ENCODE peak calls at places on chromosomes 7 and 10, in six cellular contexts. E is neural progenitor cell, C is SK-N-SH, B is endothelial cell of umbilical vein, I is mammary epithelial cell, F is HCT116. U is an unnamed sample.
A peak's percentile ranks its signal among the peaks of the same experiment; 100 is the strongest.

GRCh38 chr7:101488826-101489572 is 126.3 kb downstream of the COL26A1 start:
- DNase-seq in B (no peak), E (no peak), C (no peak), I (no peak), F (no peak), U (no peak)

GRCh38 chr7:44622342-44623151 is 16.1 kb downstream of the OGDH start:
- DNase-seq in I (no peak), C (no peak), E (no peak), F (no peak), B (no peak), U (no peak)

GRCh38 chr7:152881893-152882292 is 122.3 kb downstream of the ACTR3B start:
- DNase-seq in F (no peak), B (no peak), I (no peak), E (no peak), C (no peak), U (no peak)

GRCh38 chr10:67076175-67076574 is 150.3 kb downstream of the LRRTM3 start:
- DNase-seq in B (no peak), E (no peak), F (no peak), I (no peak), C (no peak), U (no peak)

GRCh38 chr10:22365644-22366565 is 20.6 kb downstream of the SPAG6 start:
- DNase-seq in E (no peak), B (no peak), I (no peak), C (no peak), F (no peak), U (no peak)

GRCh38 chr7:1979591-1980560 is 252.9 kb downstream of the MAD1L1 start:
- DNase-seq in F (no peak), I (no peak), B (no peak), E (no peak), C (no peak), U (peak; percentile 86)

GRCh38 chr10:88707429-88708110 is 1.5 kb downstream of the LIPK start:
- DNase-seq in E (no peak), C (no peak), F (peak; percentile 69), I (peak; percentile 92), B (peak; percentile 85), U (no peak)

GRCh38 chr7:455110-455928 is 64.3 kb downstream of the PDGFA start:
- DNase-seq in E (no peak), F (no peak), I (peak; percentile 27), B (peak; percentile 57), C (peak; percentile 99), U (no peak)

GRCh38 chr10:122515588-122516231 is 44.8 kb upstream of the DMBT1 start:
- DNase-seq in B (no peak), C (no peak), F (no peak), I (peak; percentile 91), E (no peak), U (no peak)

GRCh38 chr10:21329995-21330627 is 195.4 kb downstream of the SKIDA1 start:
- DNase-seq in B (peak; percentile 95), F (peak; percentile 67), E (no peak), I (peak; percentile 75), C (no peak), U (no peak)

GRCh38 chr7:109503421-109503820 is 933.7 kb downstream of the DNAJB9 start:
- DNase-seq in B (no peak), F (no peak), I (no peak), E (no peak), C (no peak), U (no peak)

GRCh38 chr7:107405559-107405958 is 64.3 kb upstream of the GPR22 start:
- DNase-seq in E (no peak), B (no peak), I (peak; percentile 44), F (peak; percentile 18), C (no peak), U (no peak)

GRCh38 chr10:77622822-77623410 is 14.7 kb downstream of the KCNMA1 start:
- DNase-seq in I (no peak), E (no peak), C (no peak), F (no peak), B (no peak), U (no peak)

GRCh38 chr10:90461437-90462155 is 396.2 kb downstream of the HTR7 start:
- DNase-seq in B (peak; percentile 72), C (no peak), E (no peak), I (no peak), F (no peak), U (no peak)

GRCh38 chr7:36249091-36249490 is 96.0 kb downstream of the EEPD1 start:
- DNase-seq in B (no peak), I (no peak), E (no peak), F (no peak), C (no peak), U (no peak)

GRCh38 chr7:2129376-2130375 is 103.1 kb downstream of the MAD1L1 start:
- DNase-seq in B (no peak), E (no peak), C (no peak), F (no peak), I (no peak), U (peak; percentile 59)

GRCh38 chr7:22979861-22980260 is 34.1 kb downstream of the HYCC1 start:
- DNase-seq in I (peak; percentile 59), C (no peak), E (no peak), F (no peak), B (no peak), U (no peak)

GRCh38 chr10:103849880-103850571 is 5.3 kb downstream of the SH3PXD2A start:
- DNase-seq in B (peak; percentile 75), I (peak; percentile 89), C (no peak), F (no peak), E (no peak), U (no peak)

GRCh38 chr10:484925-485661 is 204.4 kb downstream of the DIP2C start:
- DNase-seq in I (peak; percentile 25), F (no peak), B (peak; percentile 76), C (no peak), E (no peak), U (no peak)

GRCh38 chr10:483266-483665 is 206.2 kb downstream of the DIP2C start:
- DNase-seq in F (no peak), B (no peak), E (no peak), I (no peak), C (no peak), U (no peak)

GRCh38 chr10:485776-486572 is 203.5 kb downstream of the DIP2C start:
- DNase-seq in E (no peak), F (no peak), C (peak; percentile 70), I (no peak), B (no peak), U (no peak)

GRCh38 chr10:482848-483247 is 206.6 kb downstream of the DIP2C start:
- DNase-seq in I (no peak), C (no peak), B (no peak), E (no peak), F (no peak), U (no peak)

DNA sequence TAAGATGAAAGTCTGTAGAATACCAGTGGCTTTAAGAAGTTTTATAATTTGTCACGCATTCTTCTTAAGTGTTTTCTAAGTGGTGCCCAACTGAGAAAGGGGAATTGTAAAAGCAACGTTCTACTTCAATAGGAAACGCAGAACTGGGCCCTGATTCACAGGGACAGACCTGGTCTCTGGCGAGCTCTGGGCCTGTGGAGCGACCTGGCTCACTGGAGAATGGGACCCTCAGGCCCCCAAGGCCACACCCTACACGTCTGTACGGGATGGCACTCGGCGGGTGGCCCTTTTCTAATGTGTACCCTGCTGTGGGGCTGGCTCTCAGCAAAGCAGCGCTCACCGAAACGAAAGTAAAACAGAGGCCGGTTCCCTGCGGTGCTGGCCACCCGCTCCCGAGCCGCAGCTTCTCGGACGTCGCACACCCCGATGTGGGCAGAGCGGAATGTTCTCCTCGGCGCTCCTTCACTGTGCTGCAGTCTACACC is 205.0 kb downstream of the DIP2C start:
- DNase-seq in B (peak; percentile 26), F (no peak), C (no peak), I (no peak), E (peak; percentile 57), U (peak; percentile 19)
- H3K36me3 ChIP-seq in B (no peaks in the 10 kb centered on the region), F (no peaks in the 10 kb centered on the region), C (peaks cover 13% of the 10 kb centered on the region), I (no peaks in the 10 kb centered on the region), E (no peaks in the 10 kb centered on the region), U (peaks cover 60% of the 10 kb centered on the region)

DNA sequence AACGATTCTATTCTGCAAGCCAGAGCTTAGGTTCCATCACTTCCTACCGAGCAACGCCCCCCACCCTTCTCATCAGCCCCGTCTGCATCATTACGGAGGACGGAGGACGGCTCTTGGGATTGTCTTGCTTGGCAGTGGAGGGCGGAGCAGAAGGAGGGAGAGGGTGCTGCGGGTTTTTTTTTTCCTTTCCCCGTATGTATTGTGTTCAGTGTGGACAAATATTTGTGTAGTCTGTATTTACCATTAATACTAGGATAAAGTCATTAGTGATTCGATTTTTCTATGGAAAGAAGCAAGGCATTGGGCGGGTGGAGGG is 125.1 kb downstream of the CLEC2L start:
- DNase-seq in E (no peak), I (no peak), C (no peak), F (no peak), B (no peak), U (no peak)
- H4K20me1 ChIP-seq in E (peaks cover 68% of the 10 kb centered on the region), I (no peaks in the 10 kb centered on the region), C (peaks cover 59% of the 10 kb centered on the region), F (no peaks in the 10 kb centered on the region), B (no peaks in the 10 kb centered on the region), U (no peaks in the 10 kb centered on the region)

DNA sequence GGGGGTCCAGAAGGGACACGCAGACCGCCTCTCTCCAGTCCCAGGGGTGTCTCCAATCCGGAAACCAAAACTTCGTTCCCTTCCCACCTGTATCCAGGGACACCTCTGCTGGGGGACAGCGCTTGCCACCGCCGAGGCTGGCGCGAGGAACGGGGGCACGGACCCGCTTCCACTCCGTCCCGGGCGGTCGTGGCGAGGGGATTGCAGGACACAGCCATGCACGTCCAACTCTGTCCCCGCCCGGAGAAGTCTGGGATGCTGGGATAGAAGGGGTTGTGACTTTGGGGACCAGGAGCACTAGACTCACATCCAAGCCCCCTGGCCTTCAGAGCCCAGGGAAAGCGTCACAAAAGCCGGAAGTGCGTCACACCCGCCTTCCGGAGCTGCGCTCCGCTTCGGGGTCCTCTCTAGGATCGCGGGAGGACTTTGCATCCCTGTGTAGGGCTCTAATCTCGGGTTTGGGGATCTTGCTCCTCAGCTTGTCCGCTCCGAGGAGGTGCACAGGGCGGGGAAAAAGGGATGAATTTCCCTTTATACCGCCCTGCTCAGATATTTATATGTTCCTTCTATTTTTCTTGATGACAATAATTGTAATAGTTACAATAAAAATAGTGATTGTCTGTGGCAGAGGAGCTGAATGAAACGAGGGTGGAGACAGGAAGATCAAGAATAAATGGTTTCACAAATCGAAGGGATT is at the start of gene FAM200A:
- DNase-seq in E (peak; percentile 96), C (peak; percentile 98), I (peak; percentile 86), F (peak; percentile 92), B (peak; percentile 87), U (peak; percentile 92)
- H3K36me3 ChIP-seq in E (peaks cover 18% of the 10 kb centered on the region), C (peaks cover 42% of the 10 kb centered on the region), I (peaks cover 7% of the 10 kb centered on the region), F (peaks cover 3% of the 10 kb centered on the region), B (no peaks in the 10 kb centered on the region), U (peaks cover 42% of the 10 kb centered on the region)

GRCh38 chr7:5773661-5774086 is 7.8 kb downstream of the RNF216 start:
- DNase-seq in B (peak; percentile 93), I (peak; percentile 92), C (no peak), F (peak; percentile 90), E (no peak), U (no peak)
- H4K20me1 ChIP-seq in B (peaks cover 2% of the 10 kb centered on the region), I (no peaks in the 10 kb centered on the region), C (peaks cover 75% of the 10 kb centered on the region), F (peaks cover 8% of the 10 kb centered on the region), E (peaks cover 39% of the 10 kb centered on the region), U (peaks cover 5% of the 10 kb centered on the region)

DNA sequence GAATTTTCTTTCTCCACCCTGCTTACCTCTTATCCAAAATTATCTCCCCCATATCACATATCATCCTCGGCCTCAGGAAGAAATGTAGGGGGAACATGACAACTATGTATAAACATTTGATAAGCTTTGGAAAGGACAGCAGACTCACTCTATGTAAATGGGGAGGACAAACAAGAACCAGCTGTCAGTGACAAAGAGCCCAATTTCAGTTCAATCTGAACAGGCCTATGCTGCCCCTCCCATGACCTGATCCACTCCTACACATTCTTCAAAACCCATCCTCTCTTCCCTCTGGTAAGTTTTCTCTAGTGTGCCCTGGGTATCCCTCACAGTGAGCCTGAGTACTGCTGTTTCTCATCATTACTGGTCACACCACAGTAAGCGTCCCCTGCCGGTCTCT is 20.8 kb downstream of the FZD9 start:
- DNase-seq in I (no peak), E (no peak), C (no peak), F (no peak), B (no peak), U (no peak)
- H3K36me3 ChIP-seq in I (peaks cover 44% of the 10 kb centered on the region), E (peaks cover 17% of the 10 kb centered on the region), C (peaks cover 61% of the 10 kb centered on the region), F (peaks cover 56% of the 10 kb centered on the region), B (peaks cover 37% of the 10 kb centered on the region), U (peaks cover 98% of the 10 kb centered on the region)

U was measured in OCI-LY7.